ENCODE peak calls at places on chromosomes 11 and 22, in five cellular contexts. I is cardiac muscle cell, A is IMR-90, K is body of pancreas, W is psoas muscle. R is an unnamed sample.

GRCh38 chr11:30454108-30454507 is 131.2 kb downstream of the ARL14EP start:
- DNase-seq in A (no peak), K (no peak), I (no peak), W (no peak), R (no peak)

GRCh38 chr22:44309647-44310046 is 3.1 kb downstream of the SHISAL1 start:
- DNase-seq in I (no peak), W (no peak), K (no peak), A (no peak), R (no peak)

GRCh38 chr11:107018902-107019493 is 722 bp upstream of the GUCY1A2 start:
- DNase-seq in I (peak; percentile 91), K (peak; percentile 56), W (peak; percentile 45), A (peak; percentile 61), R (no peak)

GRCh38 chr11:60871378-60872061 is 4.2 kb downstream of the ZP1 start:
- DNase-seq in K (no peak), A (peak; percentile 42), W (no peak), I (peak; percentile 40), R (no peak)

GRCh38 chr11:13875643-13876042 is 86.9 kb upstream of the SPON1 start:
- DNase-seq in W (no peak), I (no peak), A (no peak), K (no peak), R (no peak)

GRCh38 chr11:18071098-18071705 is 25.1 kb upstream of the TPH1 start:
- DNase-seq in I (no peak), A (peak; percentile 81), W (no peak), K (no peak), R (no peak)

GRCh38 chr11:15843309-15843857 is 513.0 kb downstream of the SOX6 start:
- DNase-seq in W (no peak), I (no peak), A (peak; percentile 11), K (no peak), R (no peak)

GRCh38 chr11:82899191-82899820 is 924 bp downstream of the PRCP start:
- DNase-seq in I (no peak), W (no peak), K (no peak), A (no peak), R (no peak)

GRCh38 chr22:45284705-45285305 is at the start of gene UPK3A:
- DNase-seq in I (peak; percentile 88), W (peak; percentile 79), K (peak; percentile 76), A (no peak), R (peak; percentile 56)

GRCh38 chr11:61128947-61129346 is 26.7 kb downstream of the CD5 start:
- DNase-seq in W (no peak), I (no peak), A (no peak), K (no peak), R (no peak)

GRCh38 chr11:67670316-67671210 is 3.9 kb downstream of the ALDH3B2 start:
- DNase-seq in W (no peak), I (no peak), A (no peak), K (no peak), R (no peak)

GRCh38 chr11:80846979-80847378 is 1406.1 kb upstream of the TENM4 start:
- DNase-seq in I (no peak), K (no peak), W (no peak), A (no peak), R (no peak)

GRCh38 chr11:36364551-36364950 is 68.5 kb downstream of the PRR5L start:
- DNase-seq in I (no peak), K (no peak), A (no peak), W (no peak), R (no peak)

GRCh38 chr11:126403039-126403438 is 47.6 kb downstream of the ST3GAL4 start:
- DNase-seq in W (no peak), I (no peak), A (no peak), K (no peak), R (no peak)

GRCh38 chr11:115974703-115975102 is 470.5 kb upstream of the CADM1 start:
- DNase-seq in W (no peak), I (no peak), K (no peak), A (no peak), R (no peak)

GRCh38 chr22:29478326-29479276 is 1.4 kb upstream of the NEFH start:
- DNase-seq in W (no peak), K (no peak), I (peak; percentile 72), A (no peak), R (peak; percentile 22)

GRCh38 chr11:36565033-36565610 is 2.7 kb upstream of the RAG1 start:
- DNase-seq in W (no peak), A (no peak), I (peak; percentile 60), K (no peak), R (no peak)

GRCh38 chr11:44877908-44878459 is 72.7 kb downstream of the TP53I11 start:
- DNase-seq in A (no peak), K (no peak), W (no peak), I (no peak), R (no peak)

GRCh38 chr11:75478690-75479597 is 45.9 kb upstream of the KLHL35 start:
- DNase-seq in W (no peak), I (no peak), K (no peak), A (no peak), R (no peak)

GRCh38 chr11:48013269-48013901 is 33.0 kb downstream of the PTPRJ start:
- DNase-seq in K (no peak), A (peak; percentile 65), W (no peak), I (no peak), R (peak; percentile 58)

GRCh38 chr22:28418063-28418462 is 261.6 kb downstream of the TTC28 start:
- DNase-seq in A (no peak), K (no peak), I (no peak), W (no peak), R (no peak)

GRCh38 chr11:46649180-46649738 is 31.9 kb downstream of the ATG13 start:
- DNase-seq in I (no peak), A (peak; percentile 97), K (no peak), W (peak; percentile 36), R (no peak)

GRCh38 chr22:47372111-47372581 is 609.7 kb downstream of the TBC1D22A start:
- DNase-seq in W (no peak), K (peak; percentile 2), A (no peak), I (no peak), R (no peak)

GRCh38 chr22:47372596-47373385 is 610.3 kb downstream of the TBC1D22A start:
- DNase-seq in I (no peak), W (no peak), K (peak; percentile 0), A (no peak), R (no peak)

GRCh38 chr22:47374901-47375575 is 612.6 kb downstream of the TBC1D22A start:
- DNase-seq in W (no peak), I (no peak), A (no peak), K (no peak), R (no peak)

GRCh38 chr22:47374273-47374771 is 611.9 kb downstream of the TBC1D22A start:
- DNase-seq in A (no peak), W (no peak), I (no peak), K (no peak), R (no peak)

GRCh38 chr22:47373648-47374272 is 611.3 kb downstream of the TBC1D22A start:
- DNase-seq in I (no peak), W (no peak), A (no peak), K (no peak), R (no peak)
- H3K9me3 ChIP-seq in I (no peaks in the 10 kb centered on the region), W (no peaks in the 10 kb centered on the region), A (peaks cover 5% of the 10 kb centered on the region), K (no peaks in the 10 kb centered on the region), R (no peaks in the 10 kb centered on the region)

GRCh38 chr22:42963231-42963595 is 51.7 kb downstream of the PACSIN2 start:
- DNase-seq in A (no peak), W (no peak), I (no peak), K (no peak), R (no peak)
- H3K36me3 ChIP-seq in A (peaks cover 6% of the 10 kb centered on the region), W (no peaks in the 10 kb centered on the region), I (no peaks in the 10 kb centered on the region), K (no peaks in the 10 kb centered on the region), R (no peaks in the 10 kb centered on the region)

DNA sequence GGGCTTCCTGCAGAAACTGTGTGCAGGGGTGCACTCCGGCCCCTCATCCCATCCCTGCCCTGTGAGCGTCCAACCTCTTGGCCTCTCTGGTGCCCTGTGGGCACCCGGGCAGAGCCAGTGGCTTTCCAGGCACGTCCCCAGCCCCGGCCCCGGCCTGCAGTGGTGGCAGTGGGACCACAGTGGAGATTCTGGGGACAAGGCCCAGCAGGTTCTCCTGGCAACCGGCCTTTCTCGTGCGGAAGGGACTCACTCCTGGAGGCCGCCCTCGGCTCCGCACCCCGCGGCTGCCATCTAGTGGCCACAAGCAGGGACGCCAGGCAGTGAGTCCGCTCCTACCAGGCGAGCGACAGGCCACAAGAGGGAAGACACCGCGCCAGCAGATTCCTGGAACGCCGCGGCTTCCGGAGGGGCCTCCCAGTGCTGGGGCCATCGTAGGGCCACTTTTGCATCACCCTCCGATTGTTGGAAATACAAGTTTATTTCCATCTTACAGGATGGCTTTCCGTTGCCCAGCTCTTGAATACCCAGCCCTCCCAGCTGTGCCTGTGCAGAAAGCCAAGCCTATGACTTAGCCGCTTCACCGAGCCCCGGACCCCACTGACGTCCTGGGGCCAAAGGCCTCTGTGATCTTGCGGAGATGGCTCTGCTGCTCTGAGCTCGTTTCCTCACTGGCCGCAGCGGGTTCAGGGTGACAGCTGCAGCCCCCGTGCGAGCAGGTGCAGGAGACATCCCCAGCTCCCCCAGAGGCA is 357.3 kb downstream of the CTTN start:
- DNase-seq in I (peak; percentile 83), K (peak; percentile 66), A (peak; percentile 46), W (peak; percentile 73), R (peak; percentile 66)
- TF ChIP-seq CTCF in I (peak; percentile 92), K (peak; percentile 75), A (peak; percentile 91), W (peak; percentile 96), R (peak; percentile 74)

DNA sequence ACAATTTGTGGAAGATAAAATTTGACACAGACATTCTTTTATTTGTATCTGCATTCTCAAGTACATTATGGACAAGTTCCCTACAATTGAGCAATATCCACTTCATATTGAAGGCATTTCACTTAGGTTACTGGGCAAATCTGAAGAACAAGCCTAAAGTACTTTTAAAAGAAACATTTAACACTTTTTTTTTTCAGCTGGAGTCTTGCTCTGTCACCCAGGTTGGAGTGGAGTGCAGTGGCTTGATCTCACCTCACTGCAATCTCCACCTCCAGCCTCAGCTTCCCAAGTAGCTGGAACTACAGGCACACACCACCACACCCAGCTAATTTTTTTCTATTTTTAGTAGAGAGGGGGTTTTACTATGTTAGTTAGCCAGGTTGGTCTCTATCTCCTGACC is 70.2 kb downstream of the OR4C45 start:
- DNase-seq in K (no peak), I (no peak), W (no peak), A (no peak), R (no peak)
- H3K9me3 ChIP-seq in K (no peaks in the 10 kb centered on the region), I (no peaks in the 10 kb centered on the region), W (no peaks in the 10 kb centered on the region), A (peaks cover 15% of the 10 kb centered on the region), R (no peaks in the 10 kb centered on the region)

GRCh38 chr11:898160-898517 is 12.5 kb downstream of the CHID1 start:
- DNase-seq in A (peak; percentile 11), I (peak; percentile 39), W (no peak), K (no peak), R (no peak)

GRCh38 chr11:899724-900123 is 10.9 kb downstream of the CHID1 start:
- DNase-seq in A (no peak), K (no peak), W (no peak), I (no peak), R (no peak)

GRCh38 chr11:898540-899190 is 11.9 kb downstream of the CHID1 start:
- DNase-seq in W (no peak), K (no peak), I (peak; percentile 41), A (no peak), R (no peak)

GRCh38 chr11:897226-898159 is 13.1 kb downstream of the CHID1 start:
- DNase-seq in A (no peak), I (no peak), K (no peak), W (no peak), R (no peak)

DNA sequence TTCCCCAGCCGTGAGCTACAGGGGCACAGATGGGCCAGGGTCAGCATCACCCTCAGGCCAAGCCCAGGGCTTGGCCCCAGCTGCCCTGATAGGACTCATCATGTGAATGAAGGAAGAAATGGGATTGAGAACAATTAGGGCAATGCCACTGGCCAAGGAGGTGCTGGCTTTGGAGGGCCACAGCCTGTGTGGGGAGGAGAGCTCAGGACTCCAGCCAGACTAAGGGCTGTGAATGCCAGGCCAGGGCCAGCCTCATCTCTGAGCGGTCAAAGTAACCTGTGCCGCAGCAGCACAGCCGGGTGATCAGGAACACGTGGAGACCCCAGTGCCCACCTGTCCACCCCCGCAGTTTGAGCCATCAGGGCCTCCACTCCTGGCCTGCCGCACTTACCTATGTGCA is 10.1 kb downstream of the CHID1 start:
- DNase-seq in A (no peak), W (no peak), I (no peak), K (no peak), R (no peak)
- H3K36me3 ChIP-seq in A (peaks cover 50% of the 10 kb centered on the region), W (peaks cover 73% of the 10 kb centered on the region), I (peaks cover 34% of the 10 kb centered on the region), K (peaks cover 17% of the 10 kb centered on the region), R (peaks cover 47% of the 10 kb centered on the region)